ENCODE peak calls at places on chromosomes 6 and 20, in five cellular contexts. I is activated T-helper 9 cell treated with anti-CD3 and anti-CD28 coated beads, Interleukin-2, amount 50 U/mL, for 16 hours; H is cardiac muscle cell; R is fibroblast of mammary gland; K is activated gamma-delta T cell treated with anti-CD3 and anti-CD28 coated beads, Interleukin-2, amount 50 U/mL, for 16 hours. O is an unnamed sample.

GRCh38 chr6:68473433-68474210 is 161.5 kb upstream of the ADGRB3 start:
- DNase-seq in I (no peak), H (no peak), R (peak; percentile 4), K (no peak), O (no peak)

GRCh38 chr20:651713-652610 is 1.0 kb downstream of the SRXN1 start:
- DNase-seq in I (no peak), H (peak; percentile 56), R (no peak), K (no peak), O (no peak)

GRCh38 chr20:39910536-39910935 is 778.5 kb downstream of the MAFB start:
- DNase-seq in I (no peak), H (no peak), R (no peak), K (no peak), O (no peak)

GRCh38 chr20:49937023-49937929 is 1.1 kb downstream of the RNF114 start:
- DNase-seq in I (no peak), H (no peak), R (no peak), K (no peak), O (no peak)

GRCh38 chr6:69796081-69796626 is 656 bp downstream of the LMBRD1 start:
- DNase-seq in I (no peak), H (no peak), R (peak; percentile 44), K (no peak), O (no peak)

GRCh38 chr20:55935448-55936221 is 69.7 kb downstream of the CBLN4 start:
- DNase-seq in I (no peak), H (no peak), R (no peak), K (no peak), O (no peak)

GRCh38 chr6:131061771-131062160 is 1.3 kb downstream of the EPB41L2 start:
- DNase-seq in I (no peak), H (no peak), R (no peak), K (no peak), O (no peak)

GRCh38 chr6:45076217-45076616 is 251.9 kb upstream of the RUNX2 start:
- DNase-seq in I (no peak), H (no peak), R (peak; percentile 93), K (no peak), O (no peak)

GRCh38 chr20:9021699-9022098 is 47.2 kb upstream of the PLCB4 start:
- DNase-seq in I (no peak), H (no peak), R (no peak), K (no peak), O (no peak)

GRCh38 chr6:25991785-25992412 is 29.3 kb downstream of the TRIM38 start:
- DNase-seq in I (peak; percentile 11), H (peak; percentile 75), R (peak; percentile 58), K (peak; percentile 14), O (no peak)

GRCh38 chr6:89711801-89712200 is 73.3 kb upstream of the LYRM2 start:
- DNase-seq in I (no peak), H (no peak), R (no peak), K (no peak), O (no peak)

GRCh38 chr20:46367234-46367633 is 39.2 kb downstream of the ELMO2 start:
- DNase-seq in I (no peak), H (no peak), R (no peak), K (no peak), O (no peak)

GRCh38 chr20:56656632-56657031 is 27.5 kb downstream of the TFAP2C start:
- DNase-seq in I (no peak), H (no peak), R (peak; percentile 20), K (no peak), O (no peak)

GRCh38 chr6:132147530-132148011 is 196.4 kb upstream of the CCN2 start:
- DNase-seq in I (no peak), H (no peak), R (peak; percentile 99), K (no peak), O (no peak)

GRCh38 chr6:166553563-166554271 is 32.8 kb downstream of the RAMACL start:
- DNase-seq in I (no peak), H (no peak), R (peak; percentile 98), K (no peak), O (no peak)

GRCh38 chr6:107115695-107116327 is 496 bp upstream of the BEND3 start:
- DNase-seq in I (no peak), H (peak; percentile 86), R (no peak), K (no peak), O (no peak)

GRCh38 chr6:684831-685636 is 7.9 kb downstream of the EXOC2 start:
- DNase-seq in I (no peak), H (no peak), R (peak; percentile 59), K (no peak), O (no peak)

GRCh38 chr6:107656883-107657282 is 167.0 kb downstream of the SOBP start:
- DNase-seq in I (no peak), H (peak; percentile 34), R (no peak), K (no peak), O (no peak)

GRCh38 chr20:63461364-63461763 is 11.1 kb downstream of the KCNQ2 start:
- DNase-seq in I (no peak), H (peak; percentile 80), R (no peak), K (no peak), O (no peak)

GRCh38 chr6:44712353-44713147 is 325.0 kb downstream of the CDC5L start:
- DNase-seq in I (no peak), H (no peak), R (no peak), K (no peak), O (no peak)

GRCh38 chr20:33211817-33212424 is 5.2 kb upstream of the BPIFA3 start:
- DNase-seq in I (no peak), H (peak; percentile 70), R (peak; percentile 44), K (no peak), O (no peak)

GRCh38 chr6:109458774-109459531 is 3.4 kb upstream of the MICAL1 start:
- DNase-seq in I (peak; percentile 29), H (no peak), R (no peak), K (peak; percentile 25), O (peak; percentile 31)

GRCh38 chr20:3980260-3981131 is 34.9 kb downstream of the RNF24 start:
- DNase-seq in I (peak; percentile 24), H (no peak), R (peak; percentile 74), K (no peak), O (peak; percentile 35)

GRCh38 chr6:137661601-137662000 is 167.4 kb upstream of the OLIG3 start:
- DNase-seq in I (peak; percentile 15), H (no peak), R (peak; percentile 33), K (peak; percentile 15), O (peak; percentile 42)

GRCh38 chr6:159981171-159981571 is 12.3 kb downstream of the IGF2R start:
- DNase-seq in I (no peak), H (no peak), R (no peak), K (no peak), O (no peak)

GRCh38 chr6:78533426-78533825 is 333.9 kb upstream of the IRAK1BP1 start:
- DNase-seq in I (no peak), H (no peak), R (no peak), K (no peak), O (no peak)

GRCh38 chr20:36320898-36321695 is 15.0 kb downstream of the DLGAP4 start:
- DNase-seq in I (no peak), H (no peak), R (no peak), K (no peak), O (no peak)

GRCh38 chr6:158803733-158804143 is 15.4 kb downstream of the EZR start:
- DNase-seq in I (no peak), H (no peak), R (no peak), K (no peak), O (no peak)

GRCh38 chr6:25054469-25054868 is 118.7 kb upstream of the RIPOR2 start:
- DNase-seq in I (no peak), H (no peak), R (peak; percentile 84), K (no peak), O (no peak)

GRCh38 chr6:35146453-35146852 is 5.3 kb upstream of the TCP11 start:
- DNase-seq in I (no peak), H (peak; percentile 83), R (peak; percentile 54), K (no peak), O (peak; percentile 6)

GRCh38 chr6:159953091-159953581 is 15.7 kb upstream of the IGF2R start:
- DNase-seq in I (no peak), H (no peak), R (peak; percentile 84), K (no peak), O (no peak)

GRCh38 chr6:169175360-169175887 is 78.2 kb downstream of the THBS2 start:
- DNase-seq in I (no peak), H (no peak), R (no peak), K (no peak), O (no peak)

O was measured in stimulated activated CD8-positive, alpha-beta memory T cell treated with anti-CD3 and anti-CD28 coated beads, Interleukin-7, amount 100 ng/mL, for 4 hours.